ENCODE peak calls at places on chromosomes 6 and 20, in nine cellular contexts. D is bronchial epithelial cell; B is CD8-positive, alpha-beta memory T cell; Z is small intestine; V is adrenal gland; Y is upper lobe of right lung; R is mammary epithelial cell; I is DND-41; P is GM23248. N is an unnamed sample. For H3K36me3 and H3K27me3, the result is how much of the 10 kb centered on the place peaks cover.

GRCh38 chr6:157443066-157443800 is 62.2 kb downstream of the ZDHHC14 start:
- DNase-seq in Z (no peak), B (no peak), V (no peak), R (peak), P (peak), D (peak), I (no peak), Y (no peak), N (no peak)

GRCh38 chr20:40160151-40160550 is 528.9 kb downstream of the MAFB start:
- DNase-seq in R (peak), D (peak), P (peak), Z (peak), B (no peak), I (peak), V (peak), Y (peak), N (peak)

GRCh38 chr6:25717856-25718740 is 36.4 kb upstream of the SLC17A4 start:
- DNase-seq in D (peak), R (no peak), Y (no peak), P (peak), Z (peak), B (no peak), V (no peak), I (no peak), N (no peak)

GRCh38 chr6:53358440-53359087 is 9.8 kb upstream of the ELOVL5 start:
- DNase-seq in I (no peak), V (no peak), D (peak), R (no peak), Z (peak), P (no peak), B (no peak), Y (no peak), N (peak)

GRCh38 chr6:35392111-35392702 is 49.8 kb downstream of the PPARD start:
- DNase-seq in Y (peak), I (no peak), B (no peak), Z (peak), P (no peak), D (peak), R (peak), V (no peak), N (no peak)

GRCh38 chr20:10357061-10357708 is 76.8 kb downstream of the MKKS start:
- DNase-seq in D (no peak), V (no peak), R (no peak), I (no peak), B (no peak), Z (no peak), Y (no peak), P (no peak), N (no peak)

GRCh38 chr20:36394340-36394965 is 88.3 kb downstream of the DLGAP4 start:
- DNase-seq in P (no peak), Z (no peak), B (no peak), V (no peak), R (peak), D (peak), Y (no peak), I (no peak), N (no peak)

GRCh38 chr6:102732908-102733307 is 1339.4 kb downstream of the GRIK2 start:
- DNase-seq in B (no peak), Y (no peak), R (peak), D (peak), P (peak), V (no peak), I (no peak), Z (no peak), N (no peak)

GRCh38 chr20:64119681-64120341 is 12.4 kb upstream of the NPBWR2 start:
- DNase-seq in B (no peak), V (no peak), I (no peak), D (no peak), P (no peak), R (no peak), Y (peak), Z (no peak), N (peak)

GRCh38 chr6:124368131-124368530 is 564.5 kb downstream of the NKAIN2 start:
- DNase-seq in Y (no peak), Z (no peak), D (no peak), I (no peak), B (no peak), V (no peak), P (no peak), R (no peak), N (no peak)

GRCh38 chr6:169701218-169701952 is 444 bp downstream of the WDR27 start:
- DNase-seq in B (no peak), R (no peak), Y (no peak), V (no peak), P (no peak), D (peak), Z (peak), I (no peak), N (no peak)

GRCh38 chr20:37239026-37239451 is 22.6 kb downstream of the GHRH start:
- DNase-seq in V (no peak), P (no peak), B (no peak), Z (peak), Y (no peak), D (no peak), R (no peak), I (no peak), N (no peak)

GRCh38 chr6:12150812-12151432 is 138.8 kb downstream of the HIVEP1 start:
- DNase-seq in Y (peak), B (no peak), Z (peak), I (peak), D (peak), R (no peak), V (no peak), P (peak), N (peak)

GRCh38 chr20:31853481-31853880 is 8.1 kb upstream of the FOXS1 start:
- DNase-seq in Y (no peak), Z (no peak), R (no peak), B (no peak), D (no peak), I (no peak), P (no peak), V (no peak), N (no peak)

GRCh38 chr6:33077908-33078307 is 2.1 kb downstream of the HLA-DPB1 start:
- DNase-seq in Y (no peak), R (no peak), V (no peak), B (no peak), Z (no peak), P (no peak), D (no peak), I (no peak), N (no peak)

GRCh38 chr6:28585335-28585734 is 59.7 kb downstream of the GPX5 start:
- DNase-seq in V (no peak), P (peak), Y (no peak), I (no peak), D (peak), B (no peak), R (peak), Z (no peak), N (no peak)

GRCh38 chr6:146408583-146408982 is 135.1 kb upstream of the RAB32 start:
- DNase-seq in B (no peak), Z (no peak), R (no peak), Y (no peak), P (no peak), I (no peak), D (no peak), V (no peak), N (no peak)

GRCh38 chr6:145733207-145733606 is 2.1 kb downstream of the EPM2A start:
- DNase-seq in R (no peak), V (no peak), I (no peak), Y (no peak), Z (no peak), B (no peak), P (no peak), D (no peak), N (no peak)

GRCh38 chr6:139482184-139482751 is 107.8 kb upstream of the CITED2 start:
- DNase-seq in P (no peak), B (no peak), Z (no peak), Y (no peak), V (no peak), D (no peak), I (no peak), R (no peak), N (no peak)

GRCh38 chr6:17469006-17469972 is 75.9 kb downstream of the CAP2 start:
- DNase-seq in B (no peak), I (no peak), P (peak), Y (no peak), D (no peak), Z (no peak), R (no peak), V (no peak), N (peak)

GRCh38 chr6:43129434-43130194 is 41.5 kb upstream of the SRF start:
- DNase-seq in I (peak), P (peak), V (no peak), Y (no peak), R (peak), D (no peak), B (no peak), Z (peak), N (peak)

GRCh38 chr6:131766631-131767030 is 41.2 kb upstream of the ENPP1 start:
- DNase-seq in R (no peak), P (no peak), B (no peak), Y (no peak), V (no peak), Z (no peak), D (no peak), I (no peak), N (no peak)

GRCh38 chr6:41546475-41546865 is 289 bp downstream of the FOXP4 start:
- DNase-seq in I (no peak), B (peak), R (peak), D (no peak), Z (peak), Y (no peak), P (peak), V (no peak), N (no peak)

GRCh38 chr20:10427060-10427692 is 6.8 kb downstream of the MKKS start:
- DNase-seq in R (peak), V (peak), Y (no peak), I (peak), B (peak), D (peak), P (peak), Z (peak), N (peak)

GRCh38 chr20:58054744-58055373 is 173.6 kb downstream of the ANKRD60 start:
- DNase-seq in P (peak), Y (no peak), V (no peak), B (no peak), D (no peak), Z (no peak), R (no peak), I (no peak), N (peak)

GRCh38 chr6:159038914-159039884 is 5.6 kb downstream of the TAGAP start:
- DNase-seq in D (peak), Y (no peak), Z (peak), R (peak), B (no peak), P (peak), V (no peak), I (no peak), N (no peak)

GRCh38 chr6:159039885-159040258 is 4.9 kb downstream of the TAGAP start:
- DNase-seq in Y (no peak), I (no peak), P (no peak), B (no peak), D (no peak), Z (no peak), R (no peak), V (no peak), N (no peak)

GRCh38 chr6:159035891-159036290 is 8.9 kb downstream of the TAGAP start:
- DNase-seq in P (no peak), B (no peak), R (no peak), Z (no peak), V (no peak), I (no peak), Y (no peak), D (no peak), N (peak)

GRCh38 chr6:159037746-159038290 is 7.0 kb downstream of the TAGAP start:
- DNase-seq in R (peak), P (no peak), I (no peak), Y (no peak), V (no peak), B (no peak), D (peak), Z (no peak), N (peak)

GRCh38 chr6:159036673-159037072 is 8.1 kb downstream of the TAGAP start:
- DNase-seq in V (no peak), B (peak), P (no peak), R (no peak), Y (no peak), Z (no peak), I (no peak), D (no peak), N (peak)
- H3K36me3 ChIP-seq in V (under half), B (half or more), P (under half), R (under half), Y (under half), Z (under half), I (half or more), D (under half), N (under half)

DNA sequence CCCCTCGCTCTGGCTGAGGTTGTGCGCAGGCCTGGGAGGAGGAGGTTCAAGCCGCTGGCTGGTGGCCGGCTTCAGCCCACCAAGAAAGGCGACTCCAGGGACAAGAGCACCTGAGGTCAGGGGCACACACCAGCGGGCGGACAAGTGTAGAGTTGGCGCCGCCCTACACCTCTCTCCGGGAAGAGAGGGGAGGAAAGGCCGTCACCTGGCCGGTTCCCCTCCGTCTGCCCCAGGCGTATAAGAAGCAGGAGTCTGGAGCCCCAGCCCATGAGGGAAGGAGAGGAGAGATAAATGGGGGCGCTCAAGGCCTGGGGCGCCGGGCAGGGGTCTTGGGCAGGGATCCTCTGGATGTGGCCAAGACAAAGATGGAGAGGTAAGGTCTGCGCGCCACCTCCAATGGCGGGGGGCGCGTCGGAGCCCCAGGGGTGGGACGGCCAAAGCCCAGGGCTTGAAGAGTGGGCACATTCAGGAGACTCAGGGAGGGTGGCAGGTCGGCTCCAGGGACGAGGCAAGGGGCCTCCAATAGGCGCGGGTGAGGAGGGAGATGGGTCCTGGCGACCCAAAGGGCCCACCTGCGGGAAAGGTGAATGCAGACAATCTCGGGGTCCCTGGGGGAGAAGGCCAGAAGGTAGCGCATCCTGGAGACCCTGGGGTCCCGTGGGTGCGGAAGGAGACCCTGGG is 826 bp downstream of the RIMS4 start:
- DNase-seq in V (no peak), P (no peak), Y (no peak), Z (no peak), D (no peak), B (no peak), R (no peak), I (no peak), N (peak)
- H3K27me3 ChIP-seq in V (under half), P (half or more), Y (half or more), Z (under half), D (under half), B (under half), R (under half), I (under half), N (half or more)

DNA sequence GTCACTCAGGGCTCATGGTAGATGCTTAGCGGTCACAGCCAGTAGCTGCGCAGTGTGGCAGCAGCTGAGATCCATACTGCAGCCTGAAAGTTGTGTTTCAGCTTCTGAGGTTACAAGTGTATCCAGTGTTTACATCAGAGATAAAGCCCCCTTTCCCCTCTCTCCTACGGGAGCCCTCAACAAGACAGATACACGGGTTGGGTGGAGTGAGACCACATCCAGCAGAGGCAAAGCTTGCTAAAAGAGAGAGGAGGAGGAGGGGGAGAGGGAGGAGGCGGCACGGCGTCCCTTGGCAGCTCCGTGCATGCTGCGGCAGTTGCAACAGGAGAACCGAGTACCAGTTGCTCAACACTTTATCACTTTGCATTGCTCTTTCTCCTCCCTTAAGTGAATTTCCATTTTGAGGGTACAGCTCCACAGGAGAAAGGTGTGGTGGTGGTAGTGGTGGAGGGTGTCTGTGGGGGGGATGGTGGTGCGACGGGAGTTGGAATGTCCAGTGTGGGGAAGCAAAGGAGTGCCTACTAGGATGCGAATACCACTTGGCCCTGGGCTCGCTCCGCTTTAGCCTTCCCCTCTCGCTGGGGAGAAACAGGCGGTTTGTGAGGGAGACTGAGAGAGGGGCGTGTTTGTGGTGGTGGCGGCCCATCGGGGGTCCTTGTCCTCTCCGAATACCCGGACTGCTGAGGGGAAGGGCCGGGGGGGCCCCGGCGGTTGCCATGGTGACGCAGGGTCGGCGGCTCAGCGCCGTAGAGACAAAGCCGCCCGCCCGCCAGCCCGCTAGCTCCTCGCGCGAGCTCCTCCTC is 405 bp upstream of the RNF182 start:
- DNase-seq in D (no peak), I (peak), P (peak), V (peak), Z (no peak), Y (peak), B (peak), R (no peak), N (peak)
- H3K4me3 ChIP-seq in D (peak), I (no peak), P (peak), V (no peak), Z (no peak), Y (peak), B (peak), R (peak), N (peak)

DNA sequence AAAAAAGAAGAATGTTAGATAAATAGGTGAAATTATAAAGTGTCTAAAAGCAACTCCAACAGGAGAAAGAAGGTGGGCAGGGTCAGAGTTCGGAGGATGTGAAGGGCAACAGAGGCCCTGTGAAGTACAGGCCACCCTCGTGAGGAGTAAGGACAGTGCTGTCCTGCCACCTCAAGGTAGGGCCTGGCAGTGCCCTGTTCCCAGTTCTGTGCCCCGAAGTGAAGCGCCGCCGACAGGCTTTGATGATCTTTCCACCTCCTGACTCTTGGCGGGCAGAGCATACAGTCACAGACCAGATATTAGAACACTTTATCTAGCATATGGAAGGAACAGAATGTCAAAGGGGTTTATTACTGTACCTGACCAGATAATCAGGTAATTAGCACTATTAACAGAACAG is 75.8 kb downstream of the GJA10 start:
- DNase-seq in V (no peak), D (no peak), P (no peak), Y (no peak), B (no peak), R (no peak), I (no peak), Z (no peak), N (no peak)
- H3K36me3 ChIP-seq in V (under half), D (under half), P (under half), Y (under half), B (under half), R (under half), I (under half), Z (under half), N (under half)

N was measured in H7.